ENCODE peak calls at places on chromosome 16, in five cellular contexts. H, N, Z, D and P are unnamed samples.

GRCh38 chr16:1019234-1019933 is 37.8 kb downstream of the SOX8 start:
- DNase-seq in H (no peak), N (peak), Z (no peak), D (peak), P (no peak)

GRCh38 chr16:48526058-48526957 is 83.7 kb downstream of the N4BP1 start:
- DNase-seq in H (peak), N (no peak), Z (no peak), D (no peak), P (peak)

GRCh38 chr16:54582631-54583250 is 296.2 kb upstream of the IRX3 start:
- DNase-seq in H (no peak), N (no peak), Z (no peak), D (no peak), P (no peak)

GRCh38 chr16:30703971-30704370 is 5.0 kb downstream of the SRCAP start:
- DNase-seq in H (no peak), N (no peak), Z (no peak), D (no peak), P (no peak)

GRCh38 chr16:66342294-66342900 is 24.1 kb upstream of the CDH5 start:
- DNase-seq in H (no peak), N (no peak), Z (no peak), D (no peak), P (peak)

GRCh38 chr16:61862221-61862620 is 174.0 kb downstream of the CDH8 start:
- DNase-seq in H (no peak), N (no peak), Z (no peak), D (no peak), P (no peak)

GRCh38 chr16:85205747-85206471 is 93.6 kb upstream of the CIBAR2 start:
- DNase-seq in H (no peak), N (no peak), Z (no peak), D (no peak), P (no peak)

GRCh38 chr16:80993293-80993691 is 13.4 kb downstream of the CMC2 start:
- DNase-seq in H (no peak), N (no peak), Z (peak), D (no peak), P (no peak)

GRCh38 chr16:82832861-82833260 is 206.1 kb downstream of the CDH13 start:
- DNase-seq in H (no peak), N (no peak), Z (peak), D (no peak), P (no peak)

GRCh38 chr16:76461836-76462235 is 184.6 kb downstream of the CNTNAP4 start:
- DNase-seq in H (no peak), N (no peak), Z (no peak), D (no peak), P (no peak)

GRCh38 chr16:85490971-85491771 is 122.0 kb upstream of the GSE1 start:
- DNase-seq in H (peak), N (no peak), Z (no peak), D (no peak), P (no peak)

GRCh38 chr16:54000361-54000760 is 286.2 kb downstream of the IRX3 start:
- DNase-seq in H (no peak), N (no peak), Z (peak), D (no peak), P (no peak)

GRCh38 chr16:55418586-55418985 is 60.4 kb upstream of the MMP2 start:
- DNase-seq in H (no peak), N (no peak), Z (no peak), D (no peak), P (no peak)

GRCh38 chr16:83723244-83723643 is 84.5 kb upstream of the HSBP1 start:
- DNase-seq in H (no peak), N (no peak), Z (no peak), D (no peak), P (no peak)

GRCh38 chr16:56344518-56345405 is 80.6 kb downstream of the AMFR start:
- DNase-seq in H (no peak), N (no peak), Z (no peak), D (no peak), P (no peak)

GRCh38 chr16:8888951-8889892 is 7.1 kb downstream of the LITAFD start:
- DNase-seq in H (peak), N (no peak), Z (no peak), D (no peak), P (peak)

GRCh38 chr16:66524601-66525164 is 25.2 kb downstream of the TK2 start:
- DNase-seq in H (peak), N (no peak), Z (no peak), D (peak), P (no peak)

GRCh38 chr16:51648521-51648920 is 497.5 kb upstream of the SALL1 start:
- DNase-seq in H (no peak), N (no peak), Z (peak), D (no peak), P (no peak)

GRCh38 chr16:81809567-81809966 is 30.5 kb downstream of the PLCG2 start:
- DNase-seq in H (no peak), N (no peak), Z (no peak), D (no peak), P (no peak)

GRCh38 chr16:84720180-84720579 is 20.4 kb downstream of the USP10 start:
- DNase-seq in H (no peak), N (no peak), Z (no peak), D (no peak), P (no peak)

GRCh38 chr16:15946257-15947044 is 3.0 kb upstream of the ABCC1 start:
- DNase-seq in H (no peak), N (no peak), Z (peak), D (no peak), P (no peak)

GRCh38 chr16:15947983-15948509 is 1.4 kb upstream of the ABCC1 start:
- DNase-seq in H (no peak), N (no peak), Z (no peak), D (no peak), P (no peak)

GRCh38 chr16:15948532-15949209 is 745 bp upstream of the ABCC1 start:
- DNase-seq in H (no peak), N (no peak), Z (no peak), D (no peak), P (peak)

DNA sequence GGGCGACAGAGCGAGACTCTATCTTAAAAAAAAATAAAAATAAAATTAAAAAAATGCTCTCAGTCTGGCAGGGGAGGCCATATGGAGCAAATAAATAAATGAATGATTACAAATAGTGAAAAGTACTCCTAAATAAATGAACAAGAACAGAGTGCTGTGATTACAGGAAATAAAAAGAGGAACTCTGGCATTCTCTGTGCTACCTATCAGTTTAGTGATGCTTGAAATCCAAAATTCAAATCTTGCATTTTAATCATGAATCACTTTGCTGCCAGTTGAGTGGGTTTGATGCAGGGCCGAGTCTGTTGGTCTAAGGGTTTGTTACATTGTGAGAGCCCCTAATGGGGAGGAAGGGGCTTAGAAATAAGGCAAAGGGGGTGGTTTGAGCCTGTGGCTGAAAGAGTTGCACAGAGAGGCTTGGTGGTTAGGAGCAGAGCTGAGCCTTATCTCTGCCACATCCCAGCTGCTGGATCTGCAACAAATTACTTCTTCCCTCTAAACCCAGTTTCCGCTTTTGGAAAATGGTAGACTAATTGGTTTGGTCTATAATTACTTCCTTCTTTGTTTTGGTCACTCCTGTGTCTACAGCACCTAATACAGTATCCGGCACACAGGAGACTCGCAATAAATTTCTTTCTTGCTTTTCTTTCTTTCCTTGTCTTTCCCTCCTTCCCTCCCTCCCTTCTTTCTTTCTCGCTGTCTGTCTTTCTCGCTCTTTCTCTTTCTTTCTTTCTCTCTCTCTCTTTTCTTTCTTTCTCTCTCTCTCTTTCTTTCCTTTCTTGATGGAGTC is 6.3 kb upstream of the ABCC1 start:
- DNase-seq in H (no peak), N (no peak), Z (no peak), D (no peak), P (peak)
- H3K4me3 ChIP-seq in H (no peak), N (no peak), Z (no peak), D (no peak), P (no peak)

DNA sequence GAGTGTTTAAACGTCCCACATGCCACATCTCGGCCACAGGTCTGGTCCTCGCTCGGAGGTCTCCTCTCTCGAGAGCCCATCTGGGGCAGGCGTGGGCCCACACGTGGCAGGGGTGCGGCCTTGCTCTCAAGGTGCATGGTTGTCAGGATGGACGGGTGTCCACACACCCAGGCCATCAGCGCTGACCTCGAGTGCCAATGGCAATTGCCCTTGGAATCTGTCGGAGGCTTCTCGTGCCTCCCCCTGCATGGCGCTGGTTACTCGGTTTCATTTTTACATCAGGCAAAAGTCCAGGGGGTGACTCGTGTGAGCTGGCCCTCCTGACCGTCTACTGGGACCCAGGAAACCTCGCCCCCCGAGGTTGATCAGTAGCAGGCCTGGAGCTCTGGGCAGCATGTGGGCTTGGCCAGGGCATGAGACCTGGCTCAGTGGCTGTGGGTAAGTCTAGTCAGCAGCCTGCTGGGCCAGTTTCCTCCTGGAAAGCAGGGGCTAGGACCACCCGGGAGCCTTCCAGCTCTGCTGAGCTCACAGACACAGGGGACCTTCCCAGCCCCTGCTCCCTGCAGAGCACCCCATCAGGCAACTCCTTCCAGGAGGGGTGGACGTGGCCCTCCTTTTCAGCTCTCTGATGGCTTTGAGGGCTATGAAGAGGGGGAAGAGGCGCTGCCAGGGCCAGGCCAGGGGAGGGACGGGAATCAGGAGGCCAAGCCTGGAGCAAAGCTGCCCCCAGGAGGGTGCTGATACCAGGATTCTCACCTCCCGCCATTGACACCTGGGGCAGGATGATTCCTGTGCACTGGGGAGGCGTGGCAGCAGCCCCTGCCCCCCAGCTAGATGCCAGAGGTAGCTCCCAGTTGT is 3.7 kb upstream of the ZNF469 start:
- DNase-seq in H (no peak), N (no peak), Z (no peak), D (peak), P (peak)
- H3K4me3 ChIP-seq in H (no peak), N (no peak), Z (no peak), D (no peak), P (no peak)

GRCh38 chr16:75252049-75252864 is 833 bp upstream of the BCAR1 start:
- DNase-seq in H (no peak), N (no peak), Z (no peak), D (peak), P (no peak)
- H3K4me3 ChIP-seq in H (no peak), N (peak), Z (peak), D (peak), P (peak)

GRCh38 chr16:86565181-86565631 is 1.4 kb upstream of the FOXC2 start:
- DNase-seq in H (no peak), N (no peak), Z (no peak), D (no peak), P (no peak)

GRCh38 chr16:86565644-86566511 is 751 bp upstream of the FOXC2 start:
- DNase-seq in H (no peak), N (no peak), Z (no peak), D (no peak), P (no peak)

GRCh38 chr16:86567701-86568571 is 1.3 kb downstream of the FOXC2 start:
- DNase-seq in H (no peak), N (no peak), Z (no peak), D (peak), P (no peak)

GRCh38 chr16:86566966-86567700 is 504 bp downstream of the FOXC2 start:
- DNase-seq in H (no peak), N (no peak), Z (no peak), D (peak), P (no peak)

DNA sequence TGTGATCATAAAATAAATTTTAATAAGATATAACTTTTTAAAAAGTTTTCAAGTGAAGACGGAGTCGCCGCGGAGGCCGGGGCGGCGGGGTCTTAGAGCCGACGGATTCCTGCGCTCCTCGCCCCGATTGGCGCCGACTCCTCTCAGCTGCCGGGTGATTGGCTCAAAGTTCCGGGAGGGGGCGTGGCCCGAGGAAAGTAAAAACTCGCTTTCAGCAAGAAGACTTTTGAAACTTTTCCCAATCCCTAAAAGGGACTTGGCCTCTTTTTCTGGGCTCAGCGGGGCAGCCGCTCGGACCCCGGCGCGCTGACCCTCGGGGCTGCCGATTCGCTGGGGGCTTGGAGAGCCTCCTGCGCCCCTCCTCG is at the start of gene FOXC2:
- DNase-seq in H (peak), N (no peak), Z (peak), D (peak), P (peak)
- H3K4me3 ChIP-seq in H (no peak), N (peak), Z (peak), D (peak), P (peak)

DNA sequence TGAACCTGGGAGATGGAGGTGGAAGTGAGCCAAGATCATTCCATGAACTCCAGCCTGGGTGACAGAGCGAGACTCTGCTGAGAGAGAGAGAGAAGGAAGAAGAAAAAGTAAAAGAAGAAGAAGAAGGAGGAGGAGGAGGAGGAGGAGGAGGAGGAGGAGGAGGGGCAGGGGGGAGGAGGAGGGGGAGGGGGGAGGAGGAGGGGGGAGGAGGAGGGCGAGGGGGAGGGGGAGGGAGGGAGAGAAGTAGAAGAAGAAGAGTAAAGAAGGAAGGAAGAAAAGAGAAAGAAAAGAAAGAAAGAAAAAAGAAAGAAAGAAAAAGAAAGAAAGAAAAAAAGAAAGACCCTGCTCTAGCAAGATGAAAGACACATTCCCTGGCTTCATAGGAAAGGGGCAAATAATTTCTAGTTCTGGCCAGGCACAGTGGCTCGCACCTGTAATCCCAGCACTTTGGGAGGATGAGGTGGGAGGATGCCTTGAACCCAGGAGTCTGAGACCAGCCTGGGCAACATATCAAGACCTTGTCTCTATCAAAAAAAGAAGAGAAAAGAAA is 23.6 kb downstream of the SOCS1 start:
- DNase-seq in H (no peak), N (no peak), Z (no peak), D (no peak), P (no peak)
- H3K4me3 ChIP-seq in H (no peak), N (no peak), Z (no peak), D (no peak), P (no peak)

DNA sequence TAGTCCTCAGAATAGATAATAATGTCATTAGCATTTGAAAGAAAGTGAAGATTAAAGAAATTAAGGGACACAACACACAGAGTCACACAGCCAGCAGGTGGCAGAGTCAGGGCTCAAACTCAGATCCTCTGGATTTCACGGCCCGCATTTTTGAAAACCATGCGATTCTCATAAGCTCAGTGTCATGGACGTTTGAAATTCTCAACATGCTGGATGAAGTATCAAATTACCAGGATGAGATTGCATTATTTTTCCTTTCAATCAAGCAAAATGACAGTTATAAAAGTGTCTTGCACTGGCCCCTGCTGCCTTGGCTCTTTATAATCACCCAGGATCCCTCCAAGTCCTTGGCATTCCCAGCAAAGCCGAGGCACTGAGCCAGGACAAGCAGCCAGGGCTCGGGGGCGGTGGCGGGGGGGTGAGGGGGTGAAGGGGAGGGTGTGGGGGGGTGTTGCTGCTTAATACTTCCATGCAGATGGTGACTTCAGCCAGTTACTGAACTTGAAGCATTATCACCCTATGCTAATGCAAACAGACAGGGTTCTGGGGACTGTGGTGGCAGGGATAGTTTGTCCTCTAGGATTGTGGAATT is 6.6 kb upstream of the BMERB1 start:
- DNase-seq in H (peak), N (peak), Z (peak), D (peak), P (peak)
- H3K4me3 ChIP-seq in H (no peak), N (no peak), Z (no peak), D (peak), P (no peak)

GRCh38 chr16:86496929-86497381 is 13.4 kb upstream of the FOXF1 start:
- DNase-seq in H (no peak), N (no peak), Z (no peak), D (no peak), P (no peak)

GRCh38 chr16:86498155-86498651 is 12.1 kb upstream of the FOXF1 start:
- DNase-seq in H (no peak), N (no peak), Z (no peak), D (no peak), P (no peak)

GRCh38 chr16:86499889-86500707 is 10.2 kb upstream of the FOXF1 start:
- DNase-seq in H (no peak), N (no peak), Z (no peak), D (no peak), P (no peak)

GRCh38 chr16:86497551-86498021 is 12.7 kb upstream of the FOXF1 start:
- DNase-seq in H (no peak), N (no peak), Z (no peak), D (no peak), P (no peak)

DNA sequence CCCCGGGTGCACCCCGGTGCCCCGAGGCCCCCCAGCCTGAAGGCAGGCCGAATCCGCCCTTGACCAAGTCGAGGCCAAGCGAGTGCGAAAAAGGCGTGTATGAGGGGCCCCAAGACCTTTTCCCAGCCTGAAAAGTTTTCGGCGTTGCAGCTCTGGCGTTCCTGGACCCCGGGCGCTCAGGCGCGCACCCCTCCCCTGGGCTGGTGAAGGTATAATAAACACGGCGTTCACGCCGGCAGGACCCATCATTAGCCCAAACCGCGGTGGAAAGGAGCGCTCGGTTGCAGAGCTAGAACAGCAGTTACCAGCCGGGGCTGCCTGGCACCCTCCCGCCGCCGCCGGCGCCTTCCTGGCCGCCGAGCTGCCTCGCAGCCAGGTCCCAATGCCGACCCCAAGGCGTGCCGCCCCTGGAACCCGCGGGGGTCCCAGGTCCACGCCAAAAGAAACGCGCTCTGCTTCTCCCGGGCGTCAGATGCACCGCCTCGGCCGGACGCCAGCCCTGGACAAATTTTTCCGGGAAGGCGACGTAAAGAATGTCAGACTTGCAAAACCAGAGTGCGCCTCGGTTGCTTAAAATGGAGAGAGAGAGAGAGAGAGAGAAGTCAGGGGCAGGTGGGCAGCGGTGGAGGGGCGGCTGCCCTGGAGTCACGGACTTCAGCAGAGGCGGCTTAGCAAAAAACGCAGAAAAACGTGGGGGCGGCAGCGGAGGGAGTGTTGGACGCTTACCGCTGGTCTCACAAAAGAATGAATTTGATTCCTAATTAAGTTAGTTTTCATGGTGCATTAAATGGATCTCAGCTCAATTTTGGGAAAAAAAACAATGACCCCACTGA is 11.4 kb upstream of the FOXF1 start:
- DNase-seq in H (no peak), N (no peak), Z (no peak), D (no peak), P (no peak)
- H3K4me3 ChIP-seq in H (peak), N (no peak), Z (no peak), D (no peak), P (peak)

GRCh38 chr16:4115941-4116327 is 308 bp downstream of the ADCY9 start:
- DNase-seq in H (no peak), N (no peak), Z (no peak), D (peak), P (no peak)
- H3K4me3 ChIP-seq in H (peak), N (peak), Z (peak), D (peak), P (peak)

GRCh38 chr16:68563631-68564366 is 24.7 kb downstream of the ZFP90 start:
- DNase-seq in H (no peak), N (no peak), Z (no peak), D (no peak), P (no peak)
- H3K4me3 ChIP-seq in H (no peak), N (no peak), Z (no peak), D (no peak), P (no peak)